ENCODE peak calls at places on chromosomes 2 and 18, in four cellular contexts. V is adipocyte, U is fibroblast of mammary gland, X is kidney. A is an unnamed sample.

GRCh38 chr2:6352906-6353515 is 512.7 kb downstream of the CMPK2 start:
- DNase-seq in V (peak), X (no peak), U (no peak), A (no peak)

GRCh38 chr2:150887926-150888325 is 373.7 kb downstream of the RBM43 start:
- DNase-seq in V (no peak), U (no peak), X (no peak), A (peak)

GRCh38 chr2:127044977-127045654 is 61.8 kb downstream of the BIN1 start:
- DNase-seq in V (no peak), X (peak), U (peak), A (peak)

GRCh38 chr2:205629021-205629817 is 53.1 kb upstream of the NRP2 start:
- DNase-seq in U (no peak), V (no peak), X (no peak), A (no peak)

GRCh38 chr18:79523738-79524180 is 128.0 kb downstream of the NFATC1 start:
- DNase-seq in X (peak), U (no peak), V (no peak), A (peak)

GRCh38 chr18:62616331-62616805 is 93.5 kb downstream of the ZCCHC2 start:
- DNase-seq in U (peak), X (no peak), V (peak), A (no peak)

GRCh38 chr2:241745276-241745675 is 10.8 kb downstream of the D2HGDH start:
- DNase-seq in X (no peak), U (no peak), V (no peak), A (no peak)

GRCh38 chr2:8003462-8004075 is 678.3 kb upstream of the ID2 start:
- DNase-seq in V (peak), X (no peak), U (peak), A (peak)

GRCh38 chr2:172489682-172490081 is 62.3 kb downstream of the ITGA6 start:
- DNase-seq in U (peak), V (peak), X (no peak), A (no peak)

GRCh38 chr2:3911891-3912455 is 208.6 kb downstream of the DCDC2C start:
- DNase-seq in X (no peak), U (no peak), V (no peak), A (no peak)

DNA sequence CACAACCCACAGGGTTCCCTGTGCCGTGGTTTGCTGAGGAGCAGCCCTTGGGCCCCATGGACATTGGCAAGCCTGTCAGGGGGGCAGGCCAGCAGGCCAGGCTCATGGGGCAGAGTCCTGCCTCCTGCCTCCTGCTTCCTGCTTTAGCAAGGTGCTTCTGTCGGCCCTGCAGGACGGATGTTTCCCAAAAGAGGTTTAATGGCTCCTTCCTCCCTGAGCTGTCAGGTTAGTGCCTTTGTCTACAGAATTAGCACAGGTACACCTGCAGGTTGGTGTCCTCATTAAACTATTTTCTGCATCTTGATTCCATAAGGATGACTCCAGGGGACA is 152.3 kb downstream of the TTC32 start:
- DNase-seq in X (no peak), V (no peak), U (no peak), A (no peak)
- H3K4me3 ChIP-seq in X (no peak), V (no peak), U (no peak), A (no peak)

GRCh38 chr2:69067026-69067630 is 54.1 kb downstream of the ANTXR1 start:
- DNase-seq in X (no peak), V (no peak), U (no peak), A (no peak)
- H3K4me3 ChIP-seq in X (no peak), V (no peak), U (no peak), A (no peak)

DNA sequence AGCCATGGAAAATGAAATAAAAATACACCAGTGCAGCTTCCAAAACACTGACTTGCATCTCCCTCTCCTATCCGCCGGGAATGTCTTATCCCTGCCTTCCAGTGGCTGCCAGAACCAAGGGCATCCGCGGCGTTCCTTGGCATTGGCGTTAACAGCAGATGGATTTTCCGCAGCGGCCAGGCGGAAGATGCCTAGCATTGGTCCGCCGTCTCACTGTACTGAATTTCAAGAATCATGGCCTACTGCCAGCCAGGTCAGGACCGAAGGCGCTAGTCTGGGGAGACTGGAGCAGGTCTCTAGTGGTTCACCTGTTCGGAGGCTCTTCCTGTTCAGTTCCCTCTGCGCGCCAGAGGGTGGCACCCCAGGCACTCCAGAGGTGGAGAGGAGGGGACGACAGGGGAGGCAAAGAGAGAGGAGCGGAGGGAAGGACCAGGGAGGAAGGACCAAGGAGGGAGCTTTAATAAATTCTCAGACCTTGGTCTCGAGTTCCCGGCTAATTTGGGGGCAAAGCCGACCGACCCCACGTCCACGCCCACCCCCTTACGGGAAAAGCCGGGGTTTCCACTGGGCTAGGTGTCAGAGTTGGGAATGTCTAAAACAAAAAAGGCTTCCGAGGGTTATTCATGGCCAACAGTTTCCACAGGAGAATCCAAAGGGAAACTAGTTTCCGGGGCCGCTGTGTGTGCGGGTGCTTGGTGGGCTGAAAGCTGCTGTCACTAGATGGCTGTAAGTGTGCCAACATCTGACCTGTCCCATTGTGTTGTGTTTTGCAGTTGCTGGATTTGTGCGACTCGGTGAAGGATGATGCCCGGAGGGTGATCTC is 3.7 kb upstream of the BCL2L11 start:
- DNase-seq in U (peak), X (peak), V (peak), A (peak)
- H3K4me3 ChIP-seq in U (peak), X (peak), V (peak), A (peak)

GRCh38 chr2:203814661-203815540 is 52.7 kb upstream of the CTLA4 start:
- DNase-seq in X (peak), V (peak), U (peak), A (peak)
- H3K4me3 ChIP-seq in X (no peak), V (peak), U (no peak), A (peak)

GRCh38 chr2:32262105-32262504 is 2.6 kb downstream of the NLRC4 start:
- DNase-seq in V (no peak), U (no peak), X (no peak), A (no peak)
- H3K4me3 ChIP-seq in V (no peak), U (no peak), X (no peak), A (no peak)

DNA sequence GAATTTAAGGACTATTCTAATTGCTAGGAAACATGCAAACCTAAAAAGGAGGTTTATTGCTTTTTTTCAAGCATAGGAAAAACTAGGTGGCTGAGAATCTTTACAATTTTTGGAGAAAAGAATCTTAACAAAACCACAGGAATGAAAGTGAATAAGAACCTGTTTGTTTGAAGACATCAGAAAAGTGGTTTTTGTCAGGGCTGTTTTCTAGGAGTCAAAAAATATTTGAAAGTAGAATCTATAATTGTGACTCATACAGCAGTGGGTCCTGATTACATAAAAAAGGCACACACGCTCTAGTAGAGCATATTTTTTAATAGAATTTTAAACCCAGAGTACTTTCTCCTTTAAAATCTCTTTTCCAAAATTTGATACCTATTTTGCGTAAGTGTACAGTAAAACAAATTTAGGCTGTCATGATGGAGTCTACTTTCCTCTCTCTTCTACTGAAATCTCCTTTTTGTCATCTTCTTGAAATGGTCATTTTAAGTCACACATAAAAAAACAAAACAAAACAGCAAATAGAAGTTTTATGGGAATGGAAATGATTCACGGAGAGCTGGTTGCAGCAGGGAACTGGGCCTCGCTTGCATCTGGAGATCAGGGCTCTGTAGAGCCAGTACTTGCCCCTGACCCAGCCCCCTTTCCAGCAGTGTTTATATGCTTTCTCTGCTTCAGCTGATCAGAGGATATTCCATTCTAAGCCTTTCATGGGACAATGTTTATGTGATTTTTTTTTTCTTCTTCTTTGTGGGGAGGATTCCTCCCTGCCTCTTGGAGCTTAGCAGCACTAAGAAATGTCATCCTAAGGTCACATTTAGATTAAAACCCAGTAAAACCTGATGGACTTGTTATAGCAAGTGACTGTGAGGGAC is 59.1 kb upstream of the PELI1 start:
- DNase-seq in X (no peak), V (peak), U (peak), A (peak)
- H3K4me3 ChIP-seq in X (peak), V (peak), U (no peak), A (peak)

GRCh38 chr2:153588408-153588807 is 109.8 kb upstream of the RPRM start:
- DNase-seq in V (no peak), U (no peak), X (no peak), A (no peak)

GRCh38 chr2:153584244-153584643 is 105.7 kb upstream of the RPRM start:
- DNase-seq in V (no peak), X (no peak), U (no peak), A (no peak)

GRCh38 chr2:153589586-153589985 is 111.0 kb upstream of the RPRM start:
- DNase-seq in X (no peak), V (no peak), U (no peak), A (no peak)
- H3K4me3 ChIP-seq in X (no peak), V (no peak), U (no peak), A (no peak)